ENCODE peak calls at places on chromosomes 4 and X, in nine cellular contexts. X is Caco-2; K is activated CD8-positive, alpha-beta T cell treated with anti-CD3 and anti-CD28 coated beads, Interleukin-2, amount 10 ng/mL, durations not matched to agents 7 days and 5 days; D is EL; T is HT1080; C is activated T-cell treated with anti-CD3 and anti-CD28 coated beads, Interleukin-2, amount 50 U/mL, for 72 hours; V is GM04503; P is NCI-H1092 treated with DMSO at 0.1 percent for 48 hours; O is GM13976. L is an unnamed sample.
A peak's percentile ranks its signal among the peaks of the same experiment; 100 is the strongest.

GRCh38 chr4:87409420-87409939 is 12.9 kb upstream of the NUDT9 start:
- DNase-seq in X (peak; percentile 46), K (no peak), D (no peak), T (no peak), C (no peak), V (no peak), P (no peak), O (no peak), L (no peak)

GRCh38 chr4:5940470-5941203 is 47.8 kb upstream of the CRMP1 start:
- DNase-seq in X (no peak), K (no peak), D (peak; percentile 13), T (peak; percentile 56), C (no peak), V (peak; percentile 14), P (peak; percentile 47), O (no peak), L (no peak)

GRCh38 chr4:186190456-186191265 is 706 bp upstream of the CYP4V2 start:
- DNase-seq in X (peak; percentile 36), K (peak; percentile 63), D (peak; percentile 50), T (peak; percentile 12), C (peak; percentile 41), V (no peak), P (peak; percentile 76), O (peak; percentile 69), L (peak; percentile 36)

GRCh38 chrX:10564484-10564883 is 55.9 kb downstream of the MID1 start:
- DNase-seq in X (no peak), K (no peak), D (no peak), T (no peak), C (no peak), V (no peak), P (no peak), O (no peak), L (no peak)

GRCh38 chr4:160877087-160877790 is 1286.6 kb downstream of the FSTL5 start:
- DNase-seq in X (no peak), K (no peak), D (no peak), T (peak; percentile 17), C (no peak), V (no peak), P (no peak), O (no peak), L (no peak)

GRCh38 chr4:48262926-48263325 is 6.7 kb downstream of the TEC start:
- DNase-seq in X (no peak), K (no peak), D (peak; percentile 81), T (peak; percentile 52), C (no peak), V (no peak), P (no peak), O (no peak), L (no peak)

GRCh38 chrX:41516995-41517660 is 70.0 kb downstream of the NYX start:
- DNase-seq in X (no peak), K (no peak), D (no peak), T (no peak), C (no peak), V (no peak), P (no peak), O (no peak), L (no peak)

GRCh38 chr4:128776794-128777216 is 32.7 kb upstream of the JADE1 start:
- DNase-seq in X (peak; percentile 15), K (no peak), D (peak; percentile 93), T (peak; percentile 86), C (no peak), V (peak; percentile 83), P (peak; percentile 63), O (no peak), L (peak; percentile 29)

GRCh38 chrX:137567474-137568232 is 1.7 kb downstream of the ZIC3 start:
- DNase-seq in X (no peak), K (no peak), D (no peak), T (no peak), C (no peak), V (no peak), P (no peak), O (no peak), L (no peak)

GRCh38 chr4:90030953-90031352 is 96.2 kb upstream of the CCSER1 start:
- DNase-seq in X (peak; percentile 44), K (no peak), D (no peak), T (peak; percentile 25), C (no peak), V (no peak), P (no peak), O (no peak), L (no peak)

GRCh38 chr4:106601519-106601918 is 232.9 kb upstream of the GIMD1 start:
- DNase-seq in X (peak; percentile 35), K (no peak), D (peak; percentile 38), T (no peak), C (no peak), V (no peak), P (no peak), O (no peak), L (no peak)

GRCh38 chr4:145830699-145831098 is 107.9 kb downstream of the ZNF827 start:
- DNase-seq in X (no peak), K (no peak), D (no peak), T (no peak), C (no peak), V (no peak), P (no peak), O (peak; percentile 56), L (no peak)

GRCh38 chr4:89404530-89404929 is 96.9 kb upstream of the GPRIN3 start:
- DNase-seq in X (no peak), K (no peak), D (no peak), T (no peak), C (no peak), V (no peak), P (no peak), O (no peak), L (no peak)

GRCh38 chrX:10197597-10198210 is 40.9 kb downstream of the CLCN4 start:
- DNase-seq in X (no peak), K (no peak), D (no peak), T (no peak), C (no peak), V (no peak), P (no peak), O (no peak), L (no peak)

GRCh38 chr4:139841464-139842195 is 176.0 kb downstream of the MGST2 start:
- DNase-seq in X (peak; percentile 56), K (no peak), D (no peak), T (no peak), C (no peak), V (no peak), P (peak; percentile 99), O (no peak), L (no peak)

GRCh38 chr4:26732356-26732755 is 128.3 kb upstream of the STIM2 start:
- DNase-seq in X (no peak), K (no peak), D (no peak), T (no peak), C (no peak), V (no peak), P (no peak), O (no peak), L (no peak)

GRCh38 chrX:110004970-110005369 is 2.1 kb downstream of the TMEM164 start:
- DNase-seq in X (no peak), K (no peak), D (no peak), T (no peak), C (no peak), V (no peak), P (no peak), O (no peak), L (no peak)

GRCh38 chrX:154317391-154318000 is 21.9 kb downstream of the TKTL1 start:
- DNase-seq in X (peak; percentile 30), K (no peak), D (peak; percentile 12), T (no peak), C (no peak), V (no peak), P (peak; percentile 15), O (no peak), L (peak; percentile 4)

L was measured in RWPE1.